ENCODE peak calls at places on chromosome 21, in nine cellular contexts. N, G, K, W, Z, F, A, X and L are unnamed samples.

GRCh38 chr21:22711636-22712035 is 1713.4 kb downstream of the NCAM2 start:
- DNase-seq in F (peak; percentile 1), A (no peak), K (no peak), Z (no peak), G (no peak), W (no peak), X (no peak), N (no peak), L (no peak)

GRCh38 chr21:41379901-41380300 is 18.1 kb downstream of the MX2 start:
- DNase-seq in F (no peak), X (peak; percentile 78), W (no peak), G (no peak), Z (no peak), N (no peak), K (no peak), A (no peak), L (no peak)

GRCh38 chr21:42199488-42200463 is 19.2 kb upstream of the ABCG1 start:
- DNase-seq in Z (peak; percentile 26), G (no peak), X (no peak), F (peak; percentile 93), A (peak; percentile 9), W (no peak), N (no peak), K (peak; percentile 33), L (peak; percentile 55)

GRCh38 chr21:29144736-29145353 is 14.4 kb downstream of the MAP3K7CL start:
- DNase-seq in G (no peak), F (no peak), W (no peak), N (no peak), Z (no peak), K (peak; percentile 18), A (no peak), X (no peak), L (no peak)

GRCh38 chr21:34524671-34525601 is 12.9 kb upstream of the KCNE1 start:
- DNase-seq in Z (no peak), K (no peak), W (no peak), X (no peak), F (peak; percentile 61), A (no peak), G (peak; percentile 76), N (no peak), L (peak; percentile 68)

GRCh38 chr21:27047331-27048314 is 80.7 kb upstream of the ADAMTS5 start:
- DNase-seq in A (no peak), F (peak; percentile 38), N (no peak), G (no peak), X (no peak), W (no peak), Z (no peak), K (peak; percentile 69), L (peak; percentile 38)

GRCh38 chr21:29133241-29133640 is 2.8 kb downstream of the MAP3K7CL start:
- DNase-seq in X (no peak), A (no peak), F (no peak), W (no peak), G (no peak), N (no peak), K (no peak), Z (no peak), L (no peak)

GRCh38 chr21:41258617-41259016 is 58.0 kb upstream of the FAM3B start:
- DNase-seq in Z (peak; percentile 42), F (no peak), N (no peak), K (no peak), A (no peak), G (no peak), X (no peak), W (no peak), L (no peak)

DNA sequence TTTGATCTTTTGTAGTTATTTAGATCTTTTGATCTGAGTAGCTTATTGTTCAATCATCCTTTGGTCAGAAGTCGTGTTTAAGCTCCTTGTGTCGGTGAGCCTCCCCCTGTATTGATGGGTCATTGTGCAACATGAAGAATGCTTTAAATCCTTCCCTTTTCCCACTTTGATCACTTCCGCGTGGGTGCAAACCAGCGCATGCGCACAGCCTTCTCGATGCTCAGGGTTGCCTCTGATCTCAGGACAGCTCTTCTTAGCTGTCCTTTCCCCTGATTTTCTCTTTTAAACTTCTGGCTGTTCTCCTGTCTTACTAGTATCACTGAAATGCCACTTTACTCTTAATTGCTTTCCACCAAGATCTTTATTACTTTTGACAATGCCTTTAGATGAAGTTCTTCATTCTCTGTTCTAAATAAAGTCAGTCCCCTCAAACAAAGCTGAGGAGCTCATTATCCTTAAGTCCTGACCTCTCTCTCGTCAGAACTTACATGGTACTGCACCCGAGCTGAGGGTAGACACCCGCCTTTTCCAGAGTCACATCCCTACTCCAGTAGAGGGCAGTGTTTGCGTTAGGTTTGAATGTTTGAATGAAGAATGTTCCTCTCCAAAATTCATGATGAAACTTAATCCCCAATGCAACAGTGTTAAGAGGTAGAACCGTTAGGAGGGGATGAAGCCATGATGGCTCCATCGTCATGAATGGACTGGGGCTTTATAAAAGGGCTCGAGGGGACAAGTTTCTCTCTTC is 547.9 kb upstream of the TMPRSS15 start:
- DNase-seq in G (no peak), W (peak; percentile 82), Z (no peak), X (peak; percentile 69), K (no peak), F (peak; percentile 0), A (no peak), N (no peak), L (peak; percentile 12)
- TF ChIP-seq CTCF in G (no peak), W (no peak), Z (no peak), X (peak; percentile 80), K (no peak), F (no peak), A (peak; percentile 36), N (no peak), L (peak; percentile 52)

GRCh38 chr21:10272216-10272615 is 249.2 kb upstream of the TPTE start:
- DNase-seq in N (peak; percentile 1), A (no peak), G (no peak), F (peak; percentile 7), W (no peak), X (no peak), Z (no peak), K (no peak), L (no peak)
- H3K4me3 ChIP-seq in N (no peak overlapping the region), A (no peak overlapping the region), G (no peak overlapping the region), F (no peak overlapping the region), W (no peak overlapping the region), X (no peak overlapping the region), Z (no peak overlapping the region), K (no peak overlapping the region), L (no peak overlapping the region)

DNA sequence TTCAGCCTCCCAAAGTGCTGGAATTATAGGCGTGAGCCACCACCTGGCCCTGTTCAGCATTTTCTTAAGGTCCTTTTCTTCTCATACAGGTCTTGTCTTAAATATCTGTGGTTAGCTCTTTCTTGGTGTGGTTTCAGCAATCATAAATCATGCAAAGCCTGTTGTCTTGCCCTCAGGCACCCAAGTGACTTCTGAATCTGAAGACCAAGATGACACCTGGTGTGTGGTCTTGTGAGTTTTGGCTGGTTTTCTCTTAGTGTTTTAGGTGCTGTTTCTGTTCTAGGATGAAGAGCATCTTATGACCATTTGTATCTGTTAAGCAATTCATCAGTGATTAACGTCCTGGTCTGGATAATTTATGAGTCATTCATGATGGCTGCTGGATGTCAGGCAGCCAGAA is 12.5 kb upstream of the CFAP298 start:
- DNase-seq in Z (no peak), X (peak; percentile 100), K (peak; percentile 5), W (no peak), A (no peak), N (no peak), G (no peak), F (peak; percentile 8), L (no peak)
- TF ChIP-seq CTCF in Z (no peak), X (no peak), K (no peak), W (no peak), A (no peak), N (no peak), G (no peak), F (no peak), L (no peak)

DNA sequence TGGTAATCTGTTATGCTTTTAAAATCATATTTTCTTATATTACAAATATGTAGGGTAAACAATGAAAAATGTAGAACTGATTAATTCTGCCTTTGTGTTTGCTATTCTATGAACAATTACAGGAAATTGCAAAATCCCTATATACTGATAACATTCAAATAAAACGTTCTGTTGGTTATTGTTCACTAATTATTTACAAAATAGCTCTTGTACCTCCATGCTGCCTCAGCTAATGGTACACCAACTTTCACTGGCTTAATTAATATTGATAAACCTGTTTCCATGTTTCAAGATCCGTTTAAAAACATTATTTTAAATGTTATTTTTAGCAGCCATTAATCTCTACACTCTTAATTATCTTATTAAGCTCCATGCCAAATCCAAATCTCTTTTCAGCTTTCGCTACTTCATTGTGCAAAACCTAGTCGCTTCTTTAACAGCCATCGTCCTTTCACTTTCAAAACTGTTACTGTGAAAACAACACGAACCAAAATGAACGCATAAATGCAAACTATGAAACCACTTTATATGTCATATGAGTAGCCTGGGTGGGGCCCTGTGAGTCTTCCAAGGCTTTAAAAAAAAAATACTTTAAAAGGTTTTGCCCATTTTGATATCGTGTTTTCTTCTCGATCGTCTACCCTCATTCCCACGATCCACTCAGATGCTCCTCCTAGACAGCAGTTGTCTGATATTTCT is 807.0 kb downstream of the USP25 start:
- DNase-seq in A (no peak), G (no peak), F (peak; percentile 68), K (no peak), Z (no peak), W (no peak), X (no peak), N (no peak), L (peak; percentile 68)
- H3K4me3 ChIP-seq in A (peak overlapping the region; percentile 43), G (peak overlapping the region; percentile 23), F (peak overlapping the region; percentile 66), K (peak overlapping the region; percentile 70), Z (peak overlapping the region; percentile 64), W (no peak overlapping the region), X (no peak overlapping the region), N (peak overlapping the region; percentile 74), L (peak overlapping the region; percentile 53)

GRCh38 chr21:24658016-24658415 is 949.3 kb downstream of the MRPL39 start:
- DNase-seq in Z (no peak), N (no peak), X (no peak), G (no peak), W (no peak), A (no peak), K (no peak), F (no peak), L (peak; percentile 4)

DNA sequence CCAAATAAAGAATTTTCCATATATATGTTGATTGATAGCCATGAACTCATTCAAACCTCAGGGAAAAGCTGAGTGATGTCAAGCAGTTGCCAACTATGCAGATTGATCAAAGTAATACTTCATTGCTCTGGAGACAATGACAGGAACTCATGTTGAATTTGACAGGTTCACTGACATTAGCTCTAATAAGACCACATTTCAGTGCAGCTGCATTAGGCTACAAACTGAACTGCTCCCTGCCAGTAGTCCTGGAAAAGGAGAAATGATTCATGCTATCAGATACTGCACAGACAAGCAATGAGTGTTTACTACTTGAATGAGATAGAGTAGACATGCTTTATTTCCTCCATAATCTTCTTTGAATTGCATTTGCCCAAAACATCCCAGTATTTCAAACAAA is 948.4 kb downstream of the MRPL39 start:
- DNase-seq in K (no peak), F (no peak), N (no peak), Z (no peak), A (no peak), W (no peak), G (no peak), X (no peak), L (no peak)
- TF ChIP-seq CTCF in K (no peak), F (no peak), N (no peak), Z (no peak), A (no peak), W (no peak), G (no peak), X (no peak), L (no peak)